ENCODE peak calls at places on chromosomes 13 and 19, in nine cellular contexts. I is heart right ventricle, R is IMR-90, O is A549, J is HepG2, K is K562, C is upper lobe of right lung, M is left lung, E is PC-3. T is an unnamed sample. For H3K4me1, the result is how much of the 10 kb centered on the place peaks cover.

GRCh38 chr13:40589285-40590109 is 76.9 kb downstream of the FOXO1 start:
- ATAC-seq in K (no peak), R (no peak), M (peak), O (no peak), I (peak), E (peak), J (peak), C (peak), T (peak)

GRCh38 chr19:12331211-12331941 is 2.1 kb downstream of the ZNF563 start:
- ATAC-seq in C (no peak), I (no peak), K (peak), J (peak), E (no peak), M (no peak), R (no peak), O (no peak), T (no peak)

GRCh38 chr19:50230379-50231351 is 27.2 kb downstream of the MYH14 start:
- ATAC-seq in C (no peak), R (no peak), M (no peak), O (peak), K (peak), I (no peak), J (no peak), E (no peak), T (no peak)

GRCh38 chr19:45879055-45879454 is 6.9 kb downstream of the IRF2BP1 start:
- ATAC-seq in J (no peak), K (no peak), I (no peak), R (no peak), C (no peak), O (no peak), M (no peak), E (no peak), T (no peak)

GRCh38 chr13:50230365-50230978 is 215.2 kb downstream of the KCNRG start:
- ATAC-seq in M (peak), O (no peak), E (no peak), R (peak), J (peak), C (peak), K (no peak), I (no peak), T (no peak)

GRCh38 chr19:16627928-16628182 is 149 bp downstream of the MED26 start:
- ATAC-seq in I (no peak), J (peak), O (no peak), K (peak), M (no peak), R (peak), C (no peak), E (no peak), T (no peak)

GRCh38 chr13:113783482-113783881 is 24.5 kb downstream of the TMEM255B start:
- ATAC-seq in C (no peak), M (no peak), O (no peak), E (no peak), I (no peak), R (no peak), J (no peak), K (no peak), T (no peak)

GRCh38 chr13:43782686-43783085 is 4.1 kb downstream of the ENOX1 start:
- ATAC-seq in I (no peak), E (no peak), M (no peak), R (no peak), J (no peak), O (no peak), K (no peak), C (no peak), T (no peak)

GRCh38 chr13:20566424-20566916 is 487 bp upstream of the IFT88 start:
- ATAC-seq in K (peak), C (no peak), M (peak), O (peak), J (peak), E (peak), R (peak), I (peak), T (peak)

GRCh38 chr13:38669234-38669964 is 17.5 kb upstream of the FREM2 start:
- ATAC-seq in C (no peak), M (no peak), E (no peak), O (no peak), I (no peak), K (no peak), R (no peak), J (no peak), T (no peak)

GRCh38 chr13:73757471-73758233 is 376.6 kb downstream of the KLF12 start:
- ATAC-seq in I (no peak), C (no peak), M (no peak), R (no peak), K (no peak), O (no peak), E (no peak), J (no peak), T (peak)

GRCh38 chr19:31706131-31706530 is 356.9 kb upstream of the TSHZ3 start:
- ATAC-seq in K (no peak), C (no peak), E (no peak), R (no peak), O (no peak), J (no peak), I (no peak), M (no peak), T (no peak)

GRCh38 chr13:93435651-93436050 is 209.0 kb downstream of the GPC6 start:
- ATAC-seq in E (no peak), J (no peak), R (no peak), C (no peak), K (no peak), O (no peak), I (no peak), M (no peak), T (no peak)

GRCh38 chr19:1630811-1631210 is 21.6 kb downstream of the TCF3 start:
- ATAC-seq in E (no peak), J (no peak), R (no peak), K (no peak), I (no peak), O (no peak), C (no peak), M (no peak), T (no peak)

GRCh38 chr19:46428278-46429141 is at the start of gene PNMA8C:
- ATAC-seq in I (peak), E (no peak), J (no peak), O (no peak), K (peak), M (peak), C (peak), R (peak), T (no peak)

GRCh38 chr13:78258304-78258703 is 339.7 kb upstream of the EDNRB start:
- ATAC-seq in R (no peak), K (no peak), J (no peak), O (no peak), I (no peak), E (no peak), M (no peak), C (no peak), T (no peak)

GRCh38 chr13:46796515-46797467 is at the start of gene ESD:
- ATAC-seq in C (peak), M (peak), O (peak), J (peak), I (peak), E (peak), R (peak), K (peak), T (peak)

GRCh38 chr13:42524487-42525034 is 49.4 kb upstream of the TNFSF11 start:
- ATAC-seq in K (no peak), O (no peak), E (no peak), C (no peak), J (peak), R (no peak), I (no peak), M (no peak), T (no peak)

GRCh38 chr13:23868521-23868920 is 20.7 kb downstream of the MIPEP start:
- ATAC-seq in M (no peak), I (no peak), C (no peak), K (no peak), E (peak), J (no peak), O (peak), R (peak), T (no peak)

GRCh38 chr19:1819976-1820255 is 7.8 kb upstream of the ATP8B3 start:
- ATAC-seq in K (no peak), C (no peak), J (no peak), O (no peak), R (no peak), E (no peak), M (no peak), I (no peak), T (no peak)

GRCh38 chr13:45295536-45295935 is 45.4 kb downstream of the TPT1 start:
- ATAC-seq in R (no peak), E (no peak), C (no peak), O (no peak), I (peak), K (no peak), J (no peak), M (no peak), T (no peak)

GRCh38 chr13:24270639-24271131 is 38.7 kb upstream of the C1QTNF9 start:
- ATAC-seq in E (no peak), C (peak), R (peak), J (peak), O (peak), K (peak), I (peak), M (peak), T (peak)

GRCh38 chr13:40522234-40522633 is 144.2 kb downstream of the FOXO1 start:
- ATAC-seq in C (no peak), M (no peak), O (no peak), J (no peak), R (no peak), I (no peak), E (no peak), K (no peak), T (no peak)

GRCh38 chr13:101065314-101065713 is 351.0 kb downstream of the NALCN start:
- ATAC-seq in O (no peak), J (no peak), I (no peak), E (no peak), K (no peak), R (no peak), C (no peak), M (no peak), T (no peak)

GRCh38 chr19:4077011-4077382 is 10.3 kb upstream of the ZBTB7A start:
- ATAC-seq in R (no peak), O (peak), J (peak), M (peak), C (no peak), I (no peak), K (peak), E (no peak), T (no peak)

GRCh38 chr13:42137856-42138537 is 89.5 kb downstream of the DGKH start:
- ATAC-seq in K (no peak), I (no peak), E (peak), O (no peak), J (no peak), C (no peak), R (no peak), M (no peak), T (no peak)

GRCh38 chr13:29704648-29705047 is 109.2 kb upstream of the SLC7A1 start:
- ATAC-seq in M (no peak), C (no peak), I (no peak), O (no peak), K (no peak), J (peak), R (no peak), E (no peak), T (no peak)

GRCh38 chr19:47094557-47095517 is 18.7 kb downstream of the ZC3H4 start:
- ATAC-seq in C (peak), R (peak), I (no peak), O (no peak), K (no peak), M (peak), E (no peak), J (peak), T (no peak)

GRCh38 chr13:25088562-25089221 is 7.2 kb upstream of the PABPC3 start:
- ATAC-seq in E (no peak), I (no peak), R (no peak), M (no peak), O (no peak), C (no peak), J (no peak), K (no peak), T (no peak)

GRCh38 chr13:26529441-26529840 is 28.0 kb upstream of the WASF3 start:
- ATAC-seq in E (no peak), J (no peak), O (no peak), K (no peak), M (peak), R (peak), C (peak), I (no peak), T (no peak)

GRCh38 chr19:17281391-17282304 is at the start of gene ANKLE1:
- ATAC-seq in I (peak), E (no peak), M (peak), R (peak), K (peak), O (no peak), J (no peak), C (peak), T (no peak)

GRCh38 chr13:32234914-32235313 is 80.2 kb downstream of the ZAR1L start:
- ATAC-seq in K (peak), M (no peak), I (no peak), C (peak), J (no peak), R (no peak), O (no peak), E (no peak), T (no peak)

GRCh38 chr19:45781282-45782161 is 768 bp downstream of the DMPK start:
- ATAC-seq in I (no peak), C (peak), J (peak), M (peak), E (peak), O (peak), K (no peak), R (peak), T (no peak)

GRCh38 chr19:46748325-46749109 is 2.3 kb upstream of the STRN4 start:
- ATAC-seq in E (no peak), O (peak), R (no peak), J (peak), M (peak), C (peak), K (peak), I (no peak), T (no peak)

GRCh38 chr19:31083122-31083521 is 266.1 kb downstream of the TSHZ3 start:
- ATAC-seq in R (no peak), C (no peak), I (no peak), J (no peak), M (no peak), K (no peak), E (no peak), O (no peak), T (no peak)

GRCh38 chr13:100129605-100130004 is 40.7 kb downstream of the PCCA start:
- ATAC-seq in I (peak), R (no peak), M (peak), C (peak), J (no peak), E (no peak), O (no peak), K (no peak), T (no peak)

DNA sequence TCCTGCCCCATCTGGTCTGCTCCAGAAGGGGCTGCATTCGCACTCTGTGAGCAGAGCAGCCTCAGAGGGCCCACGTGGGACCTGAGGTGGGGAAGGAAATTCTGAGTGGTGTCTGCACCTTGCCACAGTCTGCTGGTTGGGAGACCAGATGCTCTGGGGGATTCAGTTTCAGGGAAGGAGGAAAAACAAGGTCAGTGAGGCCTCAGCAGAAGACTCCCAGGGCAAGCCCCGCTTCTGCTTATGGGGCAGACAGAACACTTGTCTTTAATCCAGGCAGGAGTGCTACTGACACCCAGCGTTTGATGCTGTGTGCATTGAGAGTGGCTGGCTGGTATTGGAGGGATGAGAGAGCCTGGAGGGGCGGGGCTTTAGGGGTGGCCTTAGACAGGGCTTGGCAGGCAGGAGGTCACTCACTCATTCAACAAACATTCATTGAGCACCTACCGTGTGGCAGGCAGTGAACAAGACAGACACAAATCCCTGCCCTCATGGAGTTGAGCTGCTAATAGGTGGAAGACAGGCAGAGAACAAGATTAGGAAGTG is 4.9 kb upstream of the CLEC17A start:
- ATAC-seq in C (no peak), J (peak), I (no peak), R (no peak), E (peak), O (peak), M (no peak), K (peak), T (no peak)
- H3K4me1 ChIP-seq in C (under half), J (under half), I (under half), R (under half), E (under half), O (under half), M (under half), K (under half), T (under half)

GRCh38 chr13:98405107-98405571 is 171.8 kb downstream of the STK24 start:
- ATAC-seq in I (no peak), J (no peak), R (peak), E (no peak), C (peak), K (peak), M (peak), O (no peak), T (no peak)
- TF ChIP-seq CTCF in I (no peak), J (peak), R (no peak), E (peak), C (no peak), K (no peak), M (no peak), O (no peak), T (no peak)

GRCh38 chr19:14555918-14556661 is 15.8 kb downstream of the NDUFB7 start:
- ATAC-seq in R (peak), I (no peak), K (peak), M (peak), J (no peak), E (peak), C (no peak), O (peak), T (no peak)
- H3K27ac ChIP-seq in R (no peak), I (peak), K (peak), M (no peak), J (no peak), E (peak), C (no peak), O (peak), T (no peak)

DNA sequence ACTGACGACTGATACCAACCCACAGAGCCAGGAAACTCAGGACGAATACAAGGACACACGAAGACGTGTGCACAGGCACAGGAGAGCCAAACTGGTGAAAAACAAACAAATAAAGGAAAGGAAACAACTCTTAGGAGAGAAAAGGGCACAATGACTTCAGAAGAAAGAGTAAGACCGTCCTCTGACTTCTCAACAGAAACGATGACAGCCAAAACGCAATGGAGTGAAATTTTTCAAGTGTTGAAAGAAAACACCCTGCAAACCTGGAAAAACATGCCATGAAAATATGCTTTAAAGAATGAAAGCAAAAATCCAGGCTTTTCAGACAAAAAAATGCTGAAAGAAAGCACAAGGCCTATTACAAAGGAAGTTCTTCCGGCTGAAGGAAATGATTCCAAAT is 24.6 kb upstream of the PLPP2 start:
- ATAC-seq in O (no peak), I (no peak), C (no peak), J (no peak), E (no peak), K (no peak), R (no peak), M (no peak), T (no peak)
- H3K4me1 ChIP-seq in O (under half), I (under half), C (under half), J (under half), E (under half), K (under half), R (under half), M (under half), T (under half)

GRCh38 chr19:33859016-33859415 is 62.3 kb downstream of the KCTD15 start:
- ATAC-seq in J (no peak), O (no peak), E (no peak), C (no peak), R (no peak), M (no peak), K (no peak), I (no peak), T (no peak)

GRCh38 chr19:33863436-33863835 is 66.8 kb downstream of the KCTD15 start:
- ATAC-seq in K (no peak), I (no peak), O (no peak), M (no peak), R (no peak), C (no peak), E (no peak), J (no peak), T (no peak)

GRCh38 chr19:33862991-33863390 is 66.3 kb downstream of the KCTD15 start:
- ATAC-seq in M (no peak), I (peak), K (no peak), O (no peak), E (no peak), C (no peak), R (no peak), J (no peak), T (no peak)

GRCh38 chr19:33861950-33862349 is 65.3 kb downstream of the KCTD15 start:
- ATAC-seq in C (no peak), J (no peak), K (no peak), I (no peak), E (no peak), O (no peak), R (no peak), M (no peak), T (no peak)

DNA sequence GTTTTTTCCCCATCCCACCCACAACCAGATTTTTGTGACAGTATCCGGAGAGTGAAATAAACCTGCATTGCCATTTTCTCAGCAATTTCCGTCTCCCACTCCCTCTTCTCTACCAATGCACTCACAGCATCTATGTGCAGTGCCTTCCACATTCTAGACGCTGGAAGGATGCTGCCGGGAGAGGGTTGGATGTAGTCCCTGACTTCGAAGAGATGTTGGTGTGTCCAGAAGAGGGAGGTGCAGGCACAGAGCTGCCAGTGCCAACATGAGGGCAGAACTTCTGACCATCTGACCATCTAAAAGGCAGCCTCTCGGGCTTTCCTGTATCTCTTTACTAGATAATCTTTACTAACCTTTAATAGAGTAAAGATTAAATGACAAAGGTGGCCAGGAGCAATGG is 64.0 kb downstream of the KCTD15 start:
- ATAC-seq in J (no peak), I (no peak), O (peak), C (no peak), M (no peak), E (no peak), R (no peak), K (no peak), T (no peak)
- TF ChIP-seq CTCF in J (no peak), I (no peak), O (no peak), C (no peak), M (no peak), E (no peak), R (no peak), K (no peak), T (no peak)

GRCh38 chr19:10864538-10864899 is 6.8 kb upstream of the CARM1 start:
- ATAC-seq in J (peak), E (peak), K (peak), I (peak), R (peak), O (peak), M (peak), C (peak), T (peak)

GRCh38 chr19:10866495-10866894 is 4.9 kb upstream of the CARM1 start:
- ATAC-seq in E (no peak), J (no peak), I (no peak), M (no peak), K (no peak), R (no peak), O (no peak), C (no peak), T (no peak)

GRCh38 chr19:10862561-10863106 is 8.7 kb upstream of the CARM1 start:
- ATAC-seq in K (peak), R (no peak), O (no peak), J (no peak), M (no peak), C (no peak), E (no peak), I (no peak), T (no peak)

GRCh38 chr19:10861118-10861651 is 10.2 kb upstream of the CARM1 start:
- ATAC-seq in E (peak), C (peak), I (no peak), K (peak), M (peak), J (peak), R (peak), O (peak), T (no peak)

DNA sequence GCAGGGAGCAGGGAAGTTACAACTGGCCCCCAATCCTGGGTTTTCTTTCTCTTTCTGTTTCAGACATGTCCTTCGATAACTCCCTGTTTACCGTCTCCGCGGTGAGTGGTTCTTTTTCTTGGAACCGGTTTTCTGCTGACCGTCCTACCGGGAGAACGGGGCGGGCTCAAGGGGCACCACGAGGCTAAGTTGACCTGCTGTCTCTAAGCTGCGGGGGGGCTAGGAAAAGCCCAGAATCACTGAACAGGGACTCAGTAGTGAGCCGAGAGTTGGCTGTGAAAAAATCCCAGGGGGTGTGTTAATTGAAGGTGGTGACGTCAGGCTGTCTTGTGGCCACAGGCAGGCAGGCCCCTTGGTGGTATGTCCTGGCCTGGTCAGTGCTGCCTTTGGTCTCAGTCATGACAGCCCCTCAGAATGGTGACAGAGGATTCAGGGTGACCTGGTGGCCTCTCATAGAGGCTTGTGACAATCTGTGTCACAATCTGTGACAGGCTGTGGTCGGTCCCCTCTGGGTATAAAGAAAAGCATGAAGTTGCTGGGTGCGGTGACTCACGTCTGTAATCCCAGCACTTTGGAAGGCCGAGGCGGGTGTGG is 8.1 kb upstream of the CARM1 start:
- ATAC-seq in I (no peak), J (peak), R (no peak), M (peak), O (no peak), C (peak), K (peak), E (peak), T (peak)
- H3K27ac ChIP-seq in I (peak), J (no peak), R (no peak), M (peak), O (no peak), C (peak), K (peak), E (no peak), T (no peak)

T was measured in gastroesophageal sphincter.